ENCODE peak calls at places on chromosomes 11 and 22, in seven cellular contexts. S is tibial nerve, P is Peyer's patch, N is ovary, B is prostate gland, R is suprapubic skin, F is HepG2. D is an unnamed sample.

GRCh38 chr11:132718711-132719641 is 813.3 kb downstream of the OPCML start:
- DNase-seq in S (no peak), P (peak; percentile 18), N (no peak), B (no peak), R (no peak), F (no peak), D (peak; percentile 27)

GRCh38 chr11:65611028-65611757 is 2.8 kb downstream of the MAP3K11 start:
- DNase-seq in S (no peak), P (no peak), N (no peak), B (no peak), R (no peak), F (no peak), D (no peak)

GRCh38 chr22:39135092-39135896 is 17.2 kb downstream of the CBX7 start:
- DNase-seq in S (no peak), P (no peak), N (no peak), B (peak; percentile 54), R (no peak), F (peak; percentile 55), D (peak; percentile 44)

GRCh38 chr11:70853103-70853830 is 399.1 kb downstream of the SHANK2 start:
- DNase-seq in S (no peak), P (no peak), N (no peak), B (no peak), R (no peak), F (no peak), D (no peak)

GRCh38 chr11:132318421-132319157 is 948.2 kb downstream of the NTM start:
- DNase-seq in S (no peak), P (no peak), N (no peak), B (no peak), R (no peak), F (no peak), D (no peak)

GRCh38 chr11:90556026-90556425 is 333.2 kb upstream of the CHORDC1 start:
- DNase-seq in S (no peak), P (no peak), N (no peak), B (no peak), R (no peak), F (no peak), D (no peak)

GRCh38 chr22:29030016-29030617 is 31.5 kb downstream of the C22orf31 start:
- DNase-seq in S (no peak), P (no peak), N (no peak), B (no peak), R (no peak), F (peak; percentile 72), D (no peak)

GRCh38 chr11:64801591-64802369 is 1.2 kb downstream of the MAP4K2 start:
- DNase-seq in S (no peak), P (no peak), N (no peak), B (no peak), R (peak; percentile 68), F (no peak), D (no peak)

DNA sequence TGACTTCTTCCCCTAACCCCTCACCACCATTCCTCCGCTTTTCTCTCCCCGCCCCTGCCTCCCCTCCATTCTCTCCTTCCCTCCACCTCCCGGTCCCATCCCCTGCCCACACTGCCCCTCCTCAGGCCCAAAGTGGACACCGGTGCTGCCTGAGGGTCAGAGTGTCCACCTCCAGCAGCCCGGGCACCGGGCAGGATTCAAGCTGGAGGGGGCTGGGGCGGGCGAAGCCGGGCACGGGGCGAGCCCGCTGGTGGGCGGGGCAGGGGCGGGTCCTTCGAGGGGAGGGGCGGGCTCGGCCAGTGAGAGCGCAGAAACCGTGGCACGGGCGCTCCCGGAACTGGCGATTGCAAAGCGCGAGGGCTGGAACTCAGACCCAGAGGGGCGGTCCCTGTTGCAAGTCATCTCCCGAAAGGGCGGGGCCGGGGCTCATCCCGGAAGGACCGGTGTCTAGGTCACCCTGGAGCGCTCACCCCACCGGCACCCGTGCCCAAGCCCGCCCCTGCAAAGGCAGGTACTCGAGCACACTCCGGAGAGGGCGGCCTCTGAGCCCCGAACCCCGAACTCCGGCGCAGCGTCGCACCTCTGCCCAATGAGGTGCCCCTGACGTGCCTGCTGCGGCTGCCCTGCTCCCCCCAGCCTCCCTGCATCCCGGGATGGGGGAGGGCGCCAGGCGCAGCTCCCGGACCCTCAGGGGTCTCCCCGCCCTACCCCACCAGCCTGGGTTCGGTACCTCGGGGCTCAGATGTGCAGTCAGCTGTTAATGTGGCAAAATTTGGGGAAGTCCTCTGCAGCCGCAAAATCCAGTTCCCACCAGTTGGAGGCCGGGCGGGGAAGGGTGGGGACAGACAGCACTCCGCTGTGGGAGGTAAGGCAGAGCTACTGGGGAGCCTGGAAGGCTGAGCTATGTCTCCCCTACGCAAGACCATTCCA is 16.5 kb upstream of the CDKN1C start:
- DNase-seq in S (peak; percentile 93), P (peak; percentile 98), N (peak; percentile 96), B (peak; percentile 98), R (peak; percentile 98), F (peak; percentile 90), D (peak; percentile 99)
- TF ChIP-seq POLR2A in S (peak; percentile 44), P (peak; percentile 95), N (peak; percentile 19), B (peak; percentile 66), R (no peak), F (no peak), D (peak; percentile 94)

DNA sequence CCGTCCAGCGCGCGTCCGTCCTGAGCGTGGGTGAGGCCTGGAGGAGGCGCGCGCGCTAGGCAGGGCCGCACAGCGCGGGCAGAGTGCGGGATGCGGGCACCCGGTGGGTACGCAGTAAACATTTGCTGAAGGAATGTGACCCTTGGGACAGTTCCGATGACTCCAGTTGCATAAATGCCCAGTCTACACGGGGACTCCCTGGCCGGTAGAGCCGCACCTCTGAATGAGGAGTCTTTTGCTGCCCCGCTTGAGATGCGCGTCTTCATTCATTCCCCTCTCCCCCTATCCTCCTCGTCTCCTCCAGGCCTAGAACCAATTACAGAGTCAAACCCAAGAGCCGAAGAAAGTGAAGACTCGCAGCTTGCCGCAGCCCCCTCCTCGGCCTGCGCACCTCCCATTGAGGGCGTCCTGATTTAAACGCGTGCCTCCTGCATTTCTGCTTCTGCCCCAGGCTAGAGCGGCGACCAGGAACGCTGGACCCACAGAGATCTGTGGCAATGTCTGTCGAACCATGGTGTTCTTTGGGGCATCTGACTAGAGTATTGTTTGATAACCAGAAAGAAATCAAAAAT is 731 bp upstream of the CHKB start:
- DNase-seq in S (no peak), P (no peak), N (no peak), B (no peak), R (peak; percentile 55), F (peak; percentile 18), D (no peak)
- H3K4me3 ChIP-seq in S (peak overlapping the region; percentile 74), P (peak overlapping the region; percentile 93), N (peak overlapping the region; percentile 86), B (peak overlapping the region; percentile 84), R (peak overlapping the region; percentile 81), F (peak overlapping the region; percentile 87), D (peak overlapping the region; percentile 75)

GRCh38 chr11:57323503-57324153 is 1.1 kb downstream of the TNKS1BP1 start:
- DNase-seq in S (no peak), P (no peak), N (peak; percentile 39), B (no peak), R (peak; percentile 73), F (no peak), D (no peak)

GRCh38 chr11:57322881-57323467 is 1.8 kb downstream of the TNKS1BP1 start:
- DNase-seq in S (no peak), P (no peak), N (no peak), B (no peak), R (no peak), F (no peak), D (no peak)

GRCh38 chr11:57320719-57321387 is 3.9 kb downstream of the TNKS1BP1 start:
- DNase-seq in S (no peak), P (no peak), N (no peak), B (peak; percentile 58), R (no peak), F (peak; percentile 78), D (peak; percentile 50)

GRCh38 chr11:57321388-57321995 is 3.3 kb downstream of the TNKS1BP1 start:
- DNase-seq in S (no peak), P (no peak), N (peak; percentile 39), B (peak; percentile 40), R (peak; percentile 79), F (no peak), D (no peak)

DNA sequence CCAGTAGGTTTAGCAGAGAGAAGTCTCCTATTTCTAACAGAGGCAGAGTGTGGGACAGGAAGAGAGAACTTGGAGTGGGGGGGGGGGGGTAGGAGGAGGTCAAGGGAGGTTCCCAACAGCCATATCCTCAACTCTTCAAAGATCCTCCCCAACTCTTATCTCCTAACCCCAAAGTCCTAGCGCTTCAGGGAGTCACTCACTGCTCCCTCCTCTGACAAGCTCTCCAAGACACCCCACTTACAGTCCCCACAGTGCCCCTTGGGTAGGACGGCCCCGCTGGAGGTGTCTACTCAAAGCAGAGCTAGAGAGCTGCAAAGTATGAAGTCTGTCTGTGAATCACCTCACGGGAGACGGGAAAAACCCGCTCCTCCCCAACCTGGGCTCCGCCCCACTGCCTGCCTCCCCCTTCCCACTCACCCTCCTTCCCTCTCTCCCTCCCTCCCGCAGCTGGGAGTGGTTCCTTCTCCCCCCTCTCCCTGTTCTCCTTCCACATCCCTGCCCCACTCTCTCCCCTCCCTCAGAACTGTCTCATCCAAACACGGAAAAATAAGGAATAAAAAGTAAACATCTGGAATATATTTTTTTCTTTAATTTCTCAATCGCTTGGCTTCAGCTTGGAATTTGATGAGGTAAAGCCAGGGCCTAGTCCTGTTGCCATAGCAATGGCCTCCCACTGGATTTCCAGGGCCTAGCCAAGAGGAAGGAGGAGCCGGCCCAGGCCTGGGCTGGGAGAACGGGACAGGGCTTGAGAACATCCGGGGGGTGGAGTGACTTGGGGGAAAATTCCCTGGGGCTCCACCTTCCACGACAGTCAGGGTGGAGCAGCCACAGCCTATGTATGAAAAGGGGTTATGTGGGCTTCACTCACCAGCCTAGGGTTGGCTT is 2.5 kb downstream of the TNKS1BP1 start:
- DNase-seq in S (peak; percentile 91), P (peak; percentile 33), N (peak; percentile 95), B (peak; percentile 94), R (peak; percentile 97), F (peak; percentile 69), D (peak; percentile 90)
- TF ChIP-seq POLR2A in S (peak; percentile 68), P (no peak), N (peak; percentile 50), B (peak; percentile 74), R (no peak), F (no peak), D (peak; percentile 71)

GRCh38 chr22:23221351-23221804 is 41.1 kb downstream of the BCR start:
- DNase-seq in S (no peak), P (no peak), N (no peak), B (no peak), R (no peak), F (no peak), D (no peak)

GRCh38 chr22:23222033-23222840 is 41.9 kb downstream of the BCR start:
- DNase-seq in S (no peak), P (no peak), N (no peak), B (no peak), R (no peak), F (no peak), D (no peak)

GRCh38 chr22:23219317-23219716 is 39.0 kb downstream of the BCR start:
- DNase-seq in S (no peak), P (no peak), N (no peak), B (no peak), R (no peak), F (no peak), D (no peak)

GRCh38 chr22:23219787-23220484 is 39.6 kb downstream of the BCR start:
- DNase-seq in S (no peak), P (peak; percentile 71), N (no peak), B (no peak), R (no peak), F (no peak), D (peak; percentile 35)

GRCh38 chr22:23220485-23221350 is 40.4 kb downstream of the BCR start:
- DNase-seq in S (no peak), P (peak; percentile 52), N (no peak), B (no peak), R (no peak), F (no peak), D (peak; percentile 41)
- H3K4me3 ChIP-seq in S (no peak overlapping the region), P (no peak overlapping the region), N (no peak overlapping the region), B (no peak overlapping the region), R (no peak overlapping the region), F (no peak overlapping the region), D (no peak overlapping the region)

D was measured in transverse colon.